ENCODE peak calls at places on chromosomes 16 and 17, in seven cellular contexts. U is cardiac muscle cell, M is AG04450, D is psoas muscle, S is colonic mucosa, Y is mesendoderm, Z is breast epithelium. K is an unnamed sample.

GRCh38 chr16:23877107-23878070 is 41.6 kb downstream of the PRKCB start:
- DNase-seq in U (no peak), M (no peak), D (no peak), S (no peak), Y (peak; percentile 19), Z (no peak), K (no peak)

GRCh38 chr16:71971571-71971970 is 28.6 kb downstream of the PKD1L3 start:
- DNase-seq in U (no peak), M (no peak), D (no peak), S (no peak), Y (no peak), Z (no peak), K (no peak)

GRCh38 chr16:58284488-58284887 is 10.3 kb downstream of the PRSS54 start:
- DNase-seq in U (no peak), M (no peak), D (no peak), S (no peak), Y (no peak), Z (no peak), K (no peak)

GRCh38 chr16:14307623-14308356 is 236.7 kb downstream of the MRTFB start:
- DNase-seq in U (no peak), M (no peak), D (peak; percentile 84), S (no peak), Y (peak; percentile 63), Z (no peak), K (peak; percentile 16)

GRCh38 chr17:17595755-17596154 is 4.2 kb upstream of the PEMT start:
- DNase-seq in U (no peak), M (no peak), D (no peak), S (no peak), Y (no peak), Z (no peak), K (no peak)

GRCh38 chr16:27723711-27724490 is 174.0 kb downstream of the KATNIP start:
- DNase-seq in U (no peak), M (no peak), D (no peak), S (peak; percentile 32), Y (no peak), Z (no peak), K (peak; percentile 39)

GRCh38 chr16:11207646-11208045 is 48.4 kb downstream of the SOCS1 start:
- DNase-seq in U (no peak), M (no peak), D (no peak), S (no peak), Y (peak; percentile 28), Z (no peak), K (no peak)

GRCh38 chr17:11900103-11900502 is 97.2 kb downstream of the ZNF18 start:
- DNase-seq in U (peak; percentile 2), M (no peak), D (no peak), S (no peak), Y (peak; percentile 30), Z (no peak), K (peak; percentile 74)

GRCh38 chr16:87924041-87924851 is 12.1 kb downstream of the CA5A start:
- DNase-seq in U (no peak), M (no peak), D (no peak), S (no peak), Y (no peak), Z (no peak), K (no peak)

GRCh38 chr17:50257574-50258224 is 16.6 kb upstream of the TMEM92 start:
- DNase-seq in U (no peak), M (no peak), D (no peak), S (no peak), Y (no peak), Z (no peak), K (no peak)

GRCh38 chr16:48503779-48504178 is 106.2 kb downstream of the N4BP1 start:
- DNase-seq in U (peak; percentile 91), M (peak; percentile 82), D (peak; percentile 67), S (no peak), Y (no peak), Z (no peak), K (no peak)

GRCh38 chr17:37327341-37328090 is 48.3 kb upstream of the C17orf78 start:
- DNase-seq in U (peak; percentile 94), M (peak; percentile 72), D (no peak), S (no peak), Y (no peak), Z (no peak), K (peak; percentile 83)

GRCh38 chr17:5539286-5539685 is 45.0 kb downstream of the NLRP1 start:
- DNase-seq in U (no peak), M (no peak), D (no peak), S (no peak), Y (no peak), Z (no peak), K (no peak)

GRCh38 chr16:4659363-4660353 is 33.7 kb upstream of the NUDT16L1 start:
- DNase-seq in U (no peak), M (no peak), D (no peak), S (no peak), Y (no peak), Z (no peak), K (no peak)

GRCh38 chr16:58021661-58022551 is 3.6 kb upstream of the MMP15 start:
- DNase-seq in U (peak; percentile 22), M (no peak), D (peak; percentile 38), S (no peak), Y (peak; percentile 29), Z (no peak), K (no peak)

GRCh38 chr16:29806641-29807425 is 504 bp downstream of the MAZ start:
- DNase-seq in U (peak; percentile 48), M (no peak), D (peak; percentile 76), S (peak; percentile 62), Y (peak; percentile 88), Z (no peak), K (peak; percentile 59)

GRCh38 chr16:49455181-49455990 is 81.8 kb downstream of the C16orf78 start:
- DNase-seq in U (no peak), M (no peak), D (peak; percentile 22), S (no peak), Y (no peak), Z (no peak), K (no peak)

GRCh38 chr16:2740476-2740875 is 12.0 kb upstream of the SRRM2 start:
- DNase-seq in U (no peak), M (no peak), D (no peak), S (no peak), Y (no peak), Z (no peak), K (no peak)

GRCh38 chr17:45784583-45785372 is 658 bp downstream of the CRHR1 start:
- DNase-seq in U (peak; percentile 30), M (no peak), D (peak; percentile 62), S (no peak), Y (peak; percentile 52), Z (no peak), K (peak; percentile 10)

GRCh38 chr17:45264430-45264829 is 2.5 kb upstream of the SPATA32 start:
- DNase-seq in U (no peak), M (no peak), D (no peak), S (no peak), Y (no peak), Z (no peak), K (no peak)

GRCh38 chr17:76697702-76698465 is 12.9 kb downstream of the MXRA7 start:
- DNase-seq in U (peak; percentile 78), M (no peak), D (no peak), S (no peak), Y (peak; percentile 79), Z (no peak), K (peak; percentile 70)

GRCh38 chr17:72976971-72977767 is 115.3 kb downstream of the SLC39A11 start:
- DNase-seq in U (peak; percentile 95), M (peak; percentile 68), D (peak; percentile 56), S (no peak), Y (peak; percentile 72), Z (no peak), K (peak; percentile 60)

GRCh38 chr16:51391798-51392511 is 240.9 kb upstream of the SALL1 start:
- DNase-seq in U (no peak), M (no peak), D (no peak), S (no peak), Y (peak; percentile 89), Z (no peak), K (no peak)

GRCh38 chr16:50265260-50265659 is 1.1 kb upstream of the ADCY7 start:
- DNase-seq in U (no peak), M (no peak), D (peak; percentile 48), S (peak; percentile 55), Y (peak; percentile 55), Z (no peak), K (peak; percentile 82)

GRCh38 chr17:9473716-9474115 is 101.9 kb downstream of the STX8 start:
- DNase-seq in U (peak; percentile 30), M (no peak), D (no peak), S (no peak), Y (no peak), Z (no peak), K (no peak)
- H3K27ac ChIP-seq in U (no peak overlapping the region), M (no peak overlapping the region), D (no peak overlapping the region), S (no peak overlapping the region), Y (no peak overlapping the region), Z (no peak overlapping the region), K (no peak overlapping the region)

GRCh38 chr17:47257651-47258339 is 4.2 kb downstream of the ITGB3 start:
- DNase-seq in U (peak; percentile 81), M (no peak), D (no peak), S (no peak), Y (no peak), Z (no peak), K (peak; percentile 65)
- H3K27ac ChIP-seq in U (no peak overlapping the region), M (no peak overlapping the region), D (no peak overlapping the region), S (no peak overlapping the region), Y (no peak overlapping the region), Z (peak overlapping the region; percentile 43), K (peak overlapping the region; percentile 15)

GRCh38 chr16:56233795-56234566 is 42.7 kb downstream of the GNAO1 start:
- DNase-seq in U (no peak), M (no peak), D (no peak), S (no peak), Y (no peak), Z (no peak), K (no peak)
- H3K27ac ChIP-seq in U (no peak overlapping the region), M (no peak overlapping the region), D (no peak overlapping the region), S (no peak overlapping the region), Y (no peak overlapping the region), Z (no peak overlapping the region), K (no peak overlapping the region)

GRCh38 chr17:21127508-21128077 is 829 bp downstream of the DHRS7B start:
- DNase-seq in U (peak; percentile 17), M (no peak), D (no peak), S (no peak), Y (no peak), Z (no peak), K (no peak)
- H3K27ac ChIP-seq in U (peak overlapping the region; percentile 94), M (peak overlapping the region; percentile 81), D (peak overlapping the region; percentile 98), S (peak overlapping the region; percentile 89), Y (peak overlapping the region; percentile 67), Z (peak overlapping the region; percentile 94), K (no peak overlapping the region)

GRCh38 chr16:85438981-85439639 is 174.0 kb upstream of the GSE1 start:
- DNase-seq in U (no peak), M (no peak), D (no peak), S (no peak), Y (no peak), Z (no peak), K (no peak)

GRCh38 chr16:85436207-85436606 is 176.9 kb upstream of the GSE1 start:
- DNase-seq in U (peak; percentile 6), M (no peak), D (no peak), S (no peak), Y (peak; percentile 28), Z (no peak), K (no peak)

GRCh38 chr16:85435298-85435697 is 177.8 kb upstream of the GSE1 start:
- DNase-seq in U (no peak), M (no peak), D (no peak), S (no peak), Y (no peak), Z (no peak), K (no peak)

GRCh38 chr16:85436636-85437160 is 176.4 kb upstream of the GSE1 start:
- DNase-seq in U (peak; percentile 29), M (no peak), D (no peak), S (peak; percentile 92), Y (peak; percentile 74), Z (no peak), K (peak; percentile 92)

GRCh38 chr16:85437161-85438052 is 175.7 kb upstream of the GSE1 start:
- DNase-seq in U (peak; percentile 45), M (no peak), D (no peak), S (peak; percentile 94), Y (peak; percentile 61), Z (peak; percentile 73), K (peak; percentile 83)
- H3K27ac ChIP-seq in U (no peak overlapping the region), M (no peak overlapping the region), D (no peak overlapping the region), S (peak overlapping the region; percentile 77), Y (no peak overlapping the region), Z (peak overlapping the region; percentile 92), K (peak overlapping the region; percentile 92)